ENCODE peak calls at places on chromosomes 3 and 15, in nine cellular contexts. R, M, H, T, E, C, J, W and F are unnamed samples.

GRCh38 chr3:35829499-35829898 is 190.2 kb downstream of the ARPP21 start:
- DNase-seq in R (peak), M (peak), H (no peak), T (no peak), E (no peak), C (no peak), J (no peak), W (no peak), F (peak)

GRCh38 chr15:67228286-67228685 is 26.2 kb downstream of the AAGAB start:
- DNase-seq in R (no peak), M (no peak), H (no peak), T (no peak), E (no peak), C (no peak), J (no peak), W (no peak), F (no peak)

GRCh38 chr15:98683821-98684220 is 35.5 kb downstream of the IGF1R start:
- DNase-seq in R (no peak), M (no peak), H (no peak), T (no peak), E (no peak), C (no peak), J (no peak), W (no peak), F (no peak)

GRCh38 chr3:48468329-48468731 is 21.8 kb downstream of the ATRIP start:
- DNase-seq in R (no peak), M (no peak), H (peak), T (no peak), E (no peak), C (no peak), J (no peak), W (no peak), F (no peak)

GRCh38 chr3:184741259-184741556 is 29.3 kb upstream of the MAGEF1 start:
- DNase-seq in R (no peak), M (no peak), H (no peak), T (no peak), E (no peak), C (no peak), J (no peak), W (no peak), F (no peak)

GRCh38 chr3:178551916-178552321 is 15.7 kb downstream of the KCNMB2 start:
- DNase-seq in R (peak), M (peak), H (no peak), T (peak), E (no peak), C (no peak), J (no peak), W (no peak), F (peak)

GRCh38 chr3:65833761-65834505 is 204.8 kb downstream of the MAGI1 start:
- DNase-seq in R (peak), M (peak), H (no peak), T (no peak), E (no peak), C (peak), J (no peak), W (no peak), F (peak)

GRCh38 chr3:25751691-25752090 is 31.6 kb downstream of the NGLY1 start:
- DNase-seq in R (no peak), M (no peak), H (no peak), T (no peak), E (no peak), C (no peak), J (no peak), W (no peak), F (no peak)

GRCh38 chr3:192155194-192155593 is 572.1 kb downstream of the FGF12 start:
- DNase-seq in R (no peak), M (no peak), H (no peak), T (no peak), E (no peak), C (no peak), J (no peak), W (no peak), F (no peak)

GRCh38 chr3:125150525-125151436 is 61.8 kb downstream of the SLC12A8 start:
- DNase-seq in R (peak), M (peak), H (peak), T (peak), E (no peak), C (no peak), J (peak), W (no peak), F (no peak)

GRCh38 chr3:60514866-60515265 is 736.4 kb downstream of the FHIT start:
- DNase-seq in R (no peak), M (no peak), H (no peak), T (no peak), E (no peak), C (no peak), J (no peak), W (no peak), F (no peak)

GRCh38 chr15:49645937-49646336 is 25.1 kb downstream of the DTWD1 start:
- DNase-seq in R (no peak), M (peak), H (peak), T (no peak), E (no peak), C (peak), J (no peak), W (no peak), F (peak)

GRCh38 chr15:71106802-71107500 is 8.3 kb upstream of the THSD4 start:
- DNase-seq in R (peak), M (peak), H (no peak), T (no peak), E (no peak), C (no peak), J (no peak), W (no peak), F (peak)

GRCh38 chr3:24196526-24196925 is 251.4 kb downstream of the NR1D2 start:
- DNase-seq in R (peak), M (peak), H (no peak), T (no peak), E (no peak), C (peak), J (no peak), W (no peak), F (peak)

GRCh38 chr15:44296625-44297524 is 8.4 kb downstream of the GOLM2 start:
- DNase-seq in R (peak), M (peak), H (no peak), T (peak), E (peak), C (peak), J (no peak), W (no peak), F (peak)

GRCh38 chr3:11567516-11568467 is 75.9 kb downstream of the VGLL4 start:
- DNase-seq in R (peak), M (peak), H (peak), T (no peak), E (no peak), C (peak), J (no peak), W (no peak), F (peak)

GRCh38 chr3:171461087-171461917 is 1.1 kb upstream of the TNIK start:
- DNase-seq in R (peak), M (peak), H (peak), T (no peak), E (peak), C (no peak), J (no peak), W (no peak), F (peak)

GRCh38 chr15:52186651-52187486 is 4.3 kb downstream of the GNB5 start:
- DNase-seq in R (no peak), M (no peak), H (no peak), T (no peak), E (no peak), C (no peak), J (no peak), W (no peak), F (no peak)

GRCh38 chr3:114857281-114857680 is 289.8 kb downstream of the ZBTB20 start:
- DNase-seq in R (no peak), M (no peak), H (no peak), T (no peak), E (no peak), C (no peak), J (no peak), W (no peak), F (no peak)

GRCh38 chr15:79425591-79426295 is 6.4 kb upstream of the MINAR1 start:
- DNase-seq in R (no peak), M (no peak), H (no peak), T (no peak), E (no peak), C (no peak), J (no peak), W (no peak), F (no peak)

GRCh38 chr3:71389911-71390573 is 193.5 kb downstream of the FOXP1 start:
- DNase-seq in R (no peak), M (peak), H (peak), T (peak), E (peak), C (no peak), J (peak), W (no peak), F (peak)

GRCh38 chr15:68311464-68311835 is 33.9 kb downstream of the FEM1B start:
- DNase-seq in R (no peak), M (no peak), H (no peak), T (no peak), E (no peak), C (no peak), J (no peak), W (no peak), F (no peak)

GRCh38 chr3:159830523-159831151 is 158.0 kb upstream of the IL12A start:
- DNase-seq in R (no peak), M (peak), H (no peak), T (peak), E (no peak), C (peak), J (no peak), W (no peak), F (no peak)

GRCh38 chr15:81865850-81866537 is 179.8 kb downstream of the MEX3B start:
- DNase-seq in R (no peak), M (no peak), H (no peak), T (no peak), E (no peak), C (no peak), J (no peak), W (no peak), F (no peak)